ENCODE peak calls at places on chromosomes 4 and X, in five cellular contexts. One of them, this sample, is unnamed.

GRCh38 chr4:52718123-52718522 is 33.1 kb downstream of the ERVMER34-1 start:
- DNase-seq in progenitor cell of endocrine pancreas: no peak
- DNase-seq in fibroblast of mammary gland: peak; percentile 67
- DNase-seq in A549: no peak
- DNase-seq in natural killer cell: no peak
- DNase-seq in this sample: no peak

GRCh38 chr4:1039493-1040343 is 28.3 kb downstream of the FGFRL1 start:
- DNase-seq in progenitor cell of endocrine pancreas: no peak
- DNase-seq in fibroblast of mammary gland: peak; percentile 42
- DNase-seq in A549: no peak
- DNase-seq in natural killer cell: no peak
- DNase-seq in this sample: no peak

GRCh38 chrX:68686684-68687045 is 39.2 kb downstream of the STARD8 start:
- DNase-seq in progenitor cell of endocrine pancreas: no peak
- DNase-seq in fibroblast of mammary gland: peak; percentile 45
- DNase-seq in A549: peak; percentile 42
- DNase-seq in natural killer cell: no peak
- DNase-seq in this sample: no peak

GRCh38 chrX:53163436-53163835 is 61.6 kb downstream of the KDM5C start:
- DNase-seq in progenitor cell of endocrine pancreas: no peak
- DNase-seq in fibroblast of mammary gland: no peak
- DNase-seq in A549: no peak
- DNase-seq in natural killer cell: no peak
- DNase-seq in this sample: no peak

GRCh38 chrX:45070116-45071007 is 130.3 kb downstream of the DIPK2B start:
- DNase-seq in progenitor cell of endocrine pancreas: no peak
- DNase-seq in fibroblast of mammary gland: peak; percentile 75
- DNase-seq in A549: peak; percentile 70
- DNase-seq in natural killer cell: no peak
- DNase-seq in this sample: no peak

GRCh38 chr4:131509521-131509920 is 1639.6 kb upstream of the PCDH10 start:
- DNase-seq in progenitor cell of endocrine pancreas: no peak
- DNase-seq in fibroblast of mammary gland: peak; percentile 48
- DNase-seq in A549: no peak
- DNase-seq in natural killer cell: no peak
- DNase-seq in this sample: no peak

GRCh38 chrX:45077748-45078424 is 122.8 kb downstream of the DIPK2B start:
- DNase-seq in progenitor cell of endocrine pancreas: no peak
- DNase-seq in fibroblast of mammary gland: no peak
- DNase-seq in A549: no peak
- DNase-seq in natural killer cell: no peak
- DNase-seq in this sample: no peak

GRCh38 chrX:119502727-119503483 is 34.7 kb downstream of the SLC25A5 start:
- DNase-seq in progenitor cell of endocrine pancreas: no peak
- DNase-seq in fibroblast of mammary gland: peak; percentile 60
- DNase-seq in A549: peak; percentile 96
- DNase-seq in natural killer cell: no peak
- DNase-seq in this sample: no peak

GRCh38 chr4:85081196-85081595 is 114.7 kb upstream of the WDFY3 start:
- DNase-seq in progenitor cell of endocrine pancreas: no peak
- DNase-seq in fibroblast of mammary gland: no peak
- DNase-seq in A549: no peak
- DNase-seq in natural killer cell: no peak
- DNase-seq in this sample: no peak

GRCh38 chrX:109268340-109268739 is 213.5 kb downstream of the GUCY2F start:
- DNase-seq in progenitor cell of endocrine pancreas: no peak
- DNase-seq in fibroblast of mammary gland: no peak
- DNase-seq in A549: no peak
- DNase-seq in natural killer cell: no peak
- DNase-seq in this sample: no peak

GRCh38 chrX:136975642-136976518 is 57.9 kb downstream of the GPR101 start:
- DNase-seq in progenitor cell of endocrine pancreas: no peak
- DNase-seq in fibroblast of mammary gland: peak; percentile 2
- DNase-seq in A549: no peak
- DNase-seq in natural killer cell: no peak
- DNase-seq in this sample: no peak

GRCh38 chr4:128268970-128269369 is 18.6 kb downstream of the PGRMC2 start:
- DNase-seq in progenitor cell of endocrine pancreas: no peak
- DNase-seq in fibroblast of mammary gland: no peak
- DNase-seq in A549: no peak
- DNase-seq in natural killer cell: no peak
- DNase-seq in this sample: no peak

GRCh38 chr4:113024373-113024772 is 25.1 kb upstream of the ANK2 start:
- DNase-seq in progenitor cell of endocrine pancreas: no peak
- DNase-seq in fibroblast of mammary gland: peak; percentile 48
- DNase-seq in A549: no peak
- DNase-seq in natural killer cell: no peak
- DNase-seq in this sample: no peak

GRCh38 chr4:52098618-52099017 is 47.5 kb downstream of the SPATA18 start:
- DNase-seq in progenitor cell of endocrine pancreas: no peak
- DNase-seq in fibroblast of mammary gland: no peak
- DNase-seq in A549: no peak
- DNase-seq in natural killer cell: no peak
- DNase-seq in this sample: no peak

GRCh38 chr4:2746891-2747695 is 9.0 kb downstream of the TNIP2 start:
- DNase-seq in progenitor cell of endocrine pancreas: no peak
- DNase-seq in fibroblast of mammary gland: no peak
- DNase-seq in A549: no peak
- DNase-seq in natural killer cell: no peak
- DNase-seq in this sample: no peak

GRCh38 chr4:88522702-88523324 is 763 bp downstream of the PYURF start:
- DNase-seq in progenitor cell of endocrine pancreas: no peak
- DNase-seq in fibroblast of mammary gland: peak; percentile 41
- DNase-seq in A549: peak; percentile 30
- DNase-seq in natural killer cell: no peak
- DNase-seq in this sample: peak; percentile 15

GRCh38 chr4:43325220-43325967 is 432.9 kb downstream of the GRXCR1 start:
- DNase-seq in progenitor cell of endocrine pancreas: no peak
- DNase-seq in fibroblast of mammary gland: peak; percentile 29
- DNase-seq in A549: no peak
- DNase-seq in natural killer cell: no peak
- DNase-seq in this sample: no peak

GRCh38 chr4:53484911-53485459 is 106.3 kb downstream of the LNX1 start:
- DNase-seq in progenitor cell of endocrine pancreas: no peak
- DNase-seq in fibroblast of mammary gland: no peak
- DNase-seq in A549: no peak
- DNase-seq in natural killer cell: no peak
- DNase-seq in this sample: no peak

GRCh38 chrX:68830486-68831404 is 1.9 kb downstream of the EFNB1 start:
- DNase-seq in progenitor cell of endocrine pancreas: peak; percentile 6
- DNase-seq in fibroblast of mammary gland: no peak
- DNase-seq in A549: no peak
- DNase-seq in natural killer cell: no peak
- DNase-seq in this sample: no peak

GRCh38 chr4:118680808-118681207 is 4.4 kb upstream of the METTL14 start:
- DNase-seq in progenitor cell of endocrine pancreas: no peak
- DNase-seq in fibroblast of mammary gland: no peak
- DNase-seq in A549: peak; percentile 5
- DNase-seq in natural killer cell: no peak
- DNase-seq in this sample: no peak

GRCh38 chr4:94834496-94834895 is 76.7 kb downstream of the BMPR1B start:
- DNase-seq in progenitor cell of endocrine pancreas: no peak
- DNase-seq in fibroblast of mammary gland: no peak
- DNase-seq in A549: no peak
- DNase-seq in natural killer cell: no peak
- DNase-seq in this sample: no peak

GRCh38 chr4:100960232-100960631 is 387.1 kb downstream of the PPP3CA start:
- DNase-seq in progenitor cell of endocrine pancreas: no peak
- DNase-seq in fibroblast of mammary gland: peak; percentile 15
- DNase-seq in A549: no peak
- DNase-seq in natural killer cell: no peak
- DNase-seq in this sample: no peak

GRCh38 chrX:108072746-108073145 is 18.6 kb downstream of the PSMD10 start:
- DNase-seq in progenitor cell of endocrine pancreas: no peak
- DNase-seq in fibroblast of mammary gland: peak; percentile 34
- DNase-seq in A549: no peak
- DNase-seq in natural killer cell: no peak
- DNase-seq in this sample: no peak

GRCh38 chrX:132956421-132957210 is 1.8 kb downstream of the HS6ST2 start:
- DNase-seq in progenitor cell of endocrine pancreas: peak; percentile 23
- DNase-seq in fibroblast of mammary gland: no peak
- DNase-seq in A549: peak; percentile 5
- DNase-seq in natural killer cell: no peak
- DNase-seq in this sample: peak; percentile 5

GRCh38 chr4:16075975-16076757 is 7.7 kb downstream of the PROM1 start:
- DNase-seq in progenitor cell of endocrine pancreas: no peak
- DNase-seq in fibroblast of mammary gland: no peak
- DNase-seq in A549: no peak
- DNase-seq in natural killer cell: no peak
- DNase-seq in this sample: no peak

GRCh38 chr4:112938461-112939058 is 110.9 kb upstream of the ANK2 start:
- DNase-seq in progenitor cell of endocrine pancreas: no peak
- DNase-seq in fibroblast of mammary gland: peak; percentile 69
- DNase-seq in A549: peak; percentile 27
- DNase-seq in natural killer cell: no peak
- DNase-seq in this sample: no peak

GRCh38 chr4:148101235-148101634 is 341.0 kb downstream of the NR3C2 start:
- DNase-seq in progenitor cell of endocrine pancreas: no peak
- DNase-seq in fibroblast of mammary gland: no peak
- DNase-seq in A549: no peak
- DNase-seq in natural killer cell: no peak
- DNase-seq in this sample: no peak

GRCh38 chr4:165207016-165207430 is 338 bp upstream of the KLHL2 start:
- DNase-seq in progenitor cell of endocrine pancreas: peak; percentile 15
- DNase-seq in fibroblast of mammary gland: peak; percentile 18
- DNase-seq in A549: peak; percentile 11
- DNase-seq in natural killer cell: no peak
- DNase-seq in this sample: no peak

GRCh38 chr4:8644966-8645752 is 52.6 kb downstream of the CPZ start:
- DNase-seq in progenitor cell of endocrine pancreas: no peak
- DNase-seq in fibroblast of mammary gland: no peak
- DNase-seq in A549: no peak
- DNase-seq in natural killer cell: no peak
- DNase-seq in this sample: no peak

GRCh38 chr4:7998447-7998846 is 58.8 kb upstream of the AFAP1 start:
- DNase-seq in progenitor cell of endocrine pancreas: no peak
- DNase-seq in fibroblast of mammary gland: no peak
- DNase-seq in A549: no peak
- DNase-seq in natural killer cell: no peak
- DNase-seq in this sample: no peak

GRCh38 chrX:87808576-87809243 is 291.1 kb downstream of the KLHL4 start:
- DNase-seq in progenitor cell of endocrine pancreas: no peak
- DNase-seq in fibroblast of mammary gland: no peak
- DNase-seq in A549: no peak
- DNase-seq in natural killer cell: no peak
- DNase-seq in this sample: no peak

GRCh38 chr4:72987741-72988729 is 81.5 kb downstream of the COX18 start:
- DNase-seq in progenitor cell of endocrine pancreas: no peak
- DNase-seq in fibroblast of mammary gland: no peak
- DNase-seq in A549: no peak
- DNase-seq in natural killer cell: no peak
- DNase-seq in this sample: no peak
- TF ChIP-seq CTCF in progenitor cell of endocrine pancreas: no peak
- TF ChIP-seq CTCF in fibroblast of mammary gland: no peak
- TF ChIP-seq CTCF in A549: no peak
- TF ChIP-seq CTCF in natural killer cell: no peak
- TF ChIP-seq CTCF in this sample: no peak

GRCh38 chrX:144219035-144219434 is 335.2 kb downstream of the UBE2NL start:
- DNase-seq in progenitor cell of endocrine pancreas: no peak
- DNase-seq in fibroblast of mammary gland: no peak
- DNase-seq in A549: no peak
- DNase-seq in natural killer cell: no peak
- DNase-seq in this sample: no peak
- TF ChIP-seq CTCF in progenitor cell of endocrine pancreas: peak; percentile 18
- TF ChIP-seq CTCF in fibroblast of mammary gland: no peak
- TF ChIP-seq CTCF in A549: no peak
- TF ChIP-seq CTCF in natural killer cell: no peak
- TF ChIP-seq CTCF in this sample: no peak

GRCh38 chrX:40671126-40671525 is 23.8 kb upstream of the CXorf38 start:
- DNase-seq in progenitor cell of endocrine pancreas: no peak
- DNase-seq in fibroblast of mammary gland: no peak
- DNase-seq in A549: no peak
- DNase-seq in natural killer cell: no peak
- DNase-seq in this sample: no peak
- TF ChIP-seq CTCF in progenitor cell of endocrine pancreas: no peak
- TF ChIP-seq CTCF in fibroblast of mammary gland: no peak
- TF ChIP-seq CTCF in A549: no peak
- TF ChIP-seq CTCF in natural killer cell: no peak
- TF ChIP-seq CTCF in this sample: no peak

DNA sequence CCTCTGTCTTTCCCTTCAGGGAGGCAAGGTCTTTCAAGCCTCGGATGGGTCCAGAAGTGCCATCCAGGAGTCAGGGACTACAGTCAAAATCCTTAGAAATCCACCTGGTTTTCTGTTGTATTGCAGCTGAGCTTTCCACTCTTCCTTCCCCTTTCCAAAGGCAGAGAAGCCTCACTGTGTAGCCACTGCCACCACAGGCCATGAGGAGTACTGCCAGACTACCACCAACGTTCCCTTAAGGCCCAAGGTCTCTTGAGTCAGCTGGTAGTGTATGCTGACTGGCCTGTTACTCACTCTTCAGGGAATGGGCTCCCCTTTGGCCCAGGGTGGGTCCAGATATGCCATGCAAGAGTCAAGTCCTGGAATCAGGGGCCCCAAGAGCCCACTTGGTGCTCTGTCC is 1454.1 kb downstream of the PCDH19 start:
- DNase-seq in progenitor cell of endocrine pancreas: no peak
- DNase-seq in fibroblast of mammary gland: no peak
- DNase-seq in A549: no peak
- DNase-seq in natural killer cell: no peak
- DNase-seq in this sample: no peak
- TF ChIP-seq CTCF in progenitor cell of endocrine pancreas: no peak
- TF ChIP-seq CTCF in fibroblast of mammary gland: no peak
- TF ChIP-seq CTCF in A549: no peak
- TF ChIP-seq CTCF in natural killer cell: no peak
- TF ChIP-seq CTCF in this sample: no peak

DNA sequence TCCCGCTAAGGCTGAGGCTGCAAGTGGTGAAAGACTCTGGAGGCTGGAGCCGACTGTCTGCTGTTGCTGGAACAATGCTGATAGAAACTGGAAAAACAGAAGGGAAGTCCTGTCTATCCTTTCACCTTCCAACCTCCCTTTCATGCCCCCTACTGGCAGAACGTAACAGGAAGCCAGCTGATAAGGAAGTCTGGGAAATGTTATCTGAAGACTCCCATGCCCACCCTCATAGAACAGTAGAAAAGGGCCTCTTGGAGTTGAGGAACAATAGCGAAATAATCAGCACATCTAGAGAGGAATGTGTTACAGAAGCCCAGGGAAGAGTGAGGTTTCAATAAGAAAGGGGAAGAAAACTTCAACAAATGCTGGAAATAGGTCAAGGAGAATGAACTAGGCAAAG is 117.1 kb upstream of the DKK2 start:
- DNase-seq in progenitor cell of endocrine pancreas: no peak
- DNase-seq in fibroblast of mammary gland: peak; percentile 48
- DNase-seq in A549: peak; percentile 5
- DNase-seq in natural killer cell: no peak
- DNase-seq in this sample: peak; percentile 80
- TF ChIP-seq CTCF in progenitor cell of endocrine pancreas: peak; percentile 20
- TF ChIP-seq CTCF in fibroblast of mammary gland: peak; percentile 65
- TF ChIP-seq CTCF in A549: no peak
- TF ChIP-seq CTCF in natural killer cell: no peak
- TF ChIP-seq CTCF in this sample: peak; percentile 66

DNA sequence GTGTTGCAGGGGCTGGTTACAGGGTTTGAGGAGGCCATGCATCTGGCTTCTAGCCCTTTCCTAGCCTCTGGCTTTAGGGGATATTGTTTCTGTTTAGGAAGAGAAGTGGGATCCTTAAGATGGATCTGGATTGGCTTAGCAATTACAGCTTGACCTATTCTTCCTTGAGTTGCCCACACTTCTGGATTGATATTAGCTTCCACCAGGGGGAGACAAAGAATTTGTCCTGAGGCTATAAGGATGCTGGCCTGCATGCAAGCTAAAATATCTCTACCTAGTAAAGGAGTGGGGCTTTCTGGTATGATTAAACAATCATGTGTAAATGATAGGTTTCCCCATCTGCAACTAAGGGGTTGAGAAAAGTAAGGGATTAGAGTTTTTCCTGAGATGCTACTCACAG is 117.2 kb downstream of the TEX13C start:
- DNase-seq in progenitor cell of endocrine pancreas: no peak
- DNase-seq in fibroblast of mammary gland: no peak
- DNase-seq in A549: peak; percentile 20
- DNase-seq in natural killer cell: no peak
- DNase-seq in this sample: no peak
- TF ChIP-seq CTCF in progenitor cell of endocrine pancreas: peak; percentile 70
- TF ChIP-seq CTCF in fibroblast of mammary gland: no peak
- TF ChIP-seq CTCF in A549: peak; percentile 8
- TF ChIP-seq CTCF in natural killer cell: no peak
- TF ChIP-seq CTCF in this sample: peak; percentile 27

This sample was measured in endothelial cell.